ENCODE peak calls at places on chromosomes 1 and 21, in six cellular contexts. N is cardiac fibroblast, A is ovary, H is uterus, I is progenitor cell of endocrine pancreas, K is H1. W is an unnamed sample.

GRCh38 chr1:170670751-170671628 is 7.1 kb downstream of the PRRX1 start:
- DNase-seq in N (peak), A (peak), H (peak), I (peak), K (no peak), W (no peak)

GRCh38 chr21:46130721-46131720 is 24.4 kb downstream of the FTCD start:
- DNase-seq in N (peak), A (no peak), H (no peak), I (no peak), K (no peak), W (no peak)

GRCh38 chr1:162171078-162171477 is 101.6 kb downstream of the NOS1AP start:
- DNase-seq in N (peak), A (no peak), H (no peak), I (no peak), K (no peak), W (no peak)

GRCh38 chr1:1291611-1292441 is 11.6 kb downstream of the SCNN1D start:
- DNase-seq in N (peak), A (peak), H (peak), I (peak), K (no peak), W (peak)

GRCh38 chr1:234840843-234841242 is 230.9 kb upstream of the IRF2BP2 start:
- DNase-seq in N (no peak), A (no peak), H (no peak), I (no peak), K (no peak), W (no peak)

GRCh38 chr21:44370771-44371410 is 17.5 kb downstream of the TRPM2 start:
- DNase-seq in N (no peak), A (peak), H (no peak), I (no peak), K (no peak), W (no peak)

GRCh38 chr1:234901491-234902049 is 227.1 kb downstream of the TOMM20 start:
- DNase-seq in N (no peak), A (no peak), H (no peak), I (no peak), K (no peak), W (no peak)

GRCh38 chr21:45080639-45081414 is 6.4 kb downstream of the ADARB1 start:
- DNase-seq in N (peak), A (no peak), H (peak), I (no peak), K (no peak), W (peak)

GRCh38 chr21:17775431-17776126 is 43.6 kb downstream of the C21orf91 start:
- DNase-seq in N (no peak), A (no peak), H (no peak), I (no peak), K (no peak), W (no peak)

GRCh38 chr1:64920936-64921589 is 45.3 kb downstream of the JAK1 start:
- DNase-seq in N (peak), A (no peak), H (no peak), I (no peak), K (no peak), W (no peak)

GRCh38 chr1:94542088-94542671 is 621 bp upstream of the F3 start:
- DNase-seq in N (peak), A (peak), H (peak), I (no peak), K (no peak), W (no peak)

GRCh38 chr1:228062812-228063211 is 19.7 kb upstream of the ARF1 start:
- DNase-seq in N (no peak), A (no peak), H (no peak), I (no peak), K (no peak), W (no peak)

GRCh38 chr21:46598563-46599250 is 6.2 kb downstream of the S100B start:
- DNase-seq in N (no peak), A (peak), H (no peak), I (no peak), K (no peak), W (no peak)

DNA sequence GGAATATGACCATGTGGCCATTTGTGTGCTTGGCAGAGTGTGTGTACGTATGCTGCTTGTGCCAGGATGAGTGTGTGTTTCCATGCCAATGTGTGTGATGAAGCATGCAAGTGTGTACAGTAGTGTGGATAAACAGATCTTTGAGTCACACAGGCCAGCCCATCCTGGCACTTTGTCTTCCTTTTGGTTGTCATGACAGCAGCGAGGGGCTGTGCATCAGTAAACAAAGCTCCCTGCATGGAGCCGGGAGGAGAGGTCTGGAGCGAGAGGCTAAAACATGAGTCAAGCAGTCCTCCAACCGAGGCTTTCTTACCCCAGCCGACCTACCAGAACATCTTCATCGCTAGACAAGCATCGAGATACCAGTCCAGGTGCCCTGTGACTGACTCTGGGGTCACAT is 221.2 kb downstream of the CACNA1E start:
- DNase-seq in N (no peak), A (no peak), H (no peak), I (no peak), K (no peak), W (no peak)
- TF ChIP-seq CTCF in N (no peak), A (no peak), H (no peak), I (no peak), K (no peak), W (no peak)

DNA sequence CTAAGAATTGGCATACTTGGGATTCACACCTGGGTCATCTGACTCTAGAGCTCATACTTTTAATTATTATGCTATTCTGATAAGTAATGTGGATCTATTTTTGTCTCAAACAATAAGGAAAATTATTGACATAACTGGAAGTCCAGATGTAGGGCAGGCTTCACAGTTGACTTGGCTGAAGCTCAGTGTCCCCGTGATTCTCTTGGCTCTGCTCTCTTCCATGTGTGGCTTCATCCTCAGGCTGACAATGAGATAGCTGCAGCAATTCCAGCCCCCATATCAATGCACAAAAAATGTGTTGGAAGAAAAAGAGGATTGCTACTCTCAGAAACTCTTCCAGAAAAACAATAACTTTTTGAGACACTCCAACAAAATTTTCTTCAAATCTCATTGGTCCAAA is 23.8 kb downstream of the HSD11B1 start:
- DNase-seq in N (no peak), A (no peak), H (no peak), I (no peak), K (no peak), W (no peak)
- TF ChIP-seq CTCF in N (no peak), A (no peak), H (no peak), I (no peak), K (no peak), W (no peak)

GRCh38 chr1:221039616-221040015 is 160.4 kb downstream of the HLX start:
- DNase-seq in N (peak), A (no peak), H (no peak), I (no peak), K (peak), W (peak)
- TF ChIP-seq CTCF in N (no peak), A (no peak), H (no peak), I (no peak), K (no peak), W (no peak)

DNA sequence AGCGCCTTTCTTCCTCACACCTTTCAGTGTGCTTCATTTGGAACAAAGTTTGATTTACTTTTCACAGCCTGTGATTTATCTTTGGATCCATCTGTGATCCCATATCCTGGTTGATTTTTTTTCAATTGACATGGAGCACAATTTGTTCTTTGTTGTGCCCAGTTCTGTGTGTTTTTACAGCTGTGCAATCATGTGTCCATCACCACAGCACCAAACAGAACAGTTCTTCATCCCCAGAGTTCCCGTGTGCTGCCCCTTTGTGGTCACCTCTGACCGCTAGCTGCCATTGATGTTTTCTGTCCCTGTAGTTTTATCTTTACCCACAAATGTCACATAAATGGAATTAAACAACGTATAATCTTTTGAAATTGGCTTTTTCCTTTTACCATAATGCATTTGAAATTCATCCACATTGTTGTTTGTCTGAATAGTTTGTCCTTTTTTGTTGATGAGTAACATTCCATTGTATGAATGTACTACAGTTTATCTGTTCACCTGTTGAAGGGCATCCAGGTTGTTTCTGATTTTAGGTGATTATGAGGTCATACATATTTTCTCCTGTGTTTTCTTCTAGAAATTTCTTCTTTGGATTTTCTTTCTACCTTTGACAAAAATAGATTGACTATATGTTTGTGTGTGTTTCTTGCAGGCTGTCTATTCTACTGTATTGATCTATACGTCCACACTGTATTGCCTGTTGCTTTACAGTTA is 17.4 kb downstream of the MIGA1 start:
- DNase-seq in N (no peak), A (no peak), H (no peak), I (no peak), K (no peak), W (no peak)
- TF ChIP-seq CTCF in N (no peak), A (no peak), H (no peak), I (no peak), K (peak), W (no peak)

GRCh38 chr1:39949891-39950290 is 5.1 kb upstream of the MFSD2A start:
- DNase-seq in N (no peak), A (no peak), H (no peak), I (no peak), K (no peak), W (no peak)
- TF ChIP-seq CTCF in N (no peak), A (no peak), H (no peak), I (no peak), K (no peak), W (no peak)

DNA sequence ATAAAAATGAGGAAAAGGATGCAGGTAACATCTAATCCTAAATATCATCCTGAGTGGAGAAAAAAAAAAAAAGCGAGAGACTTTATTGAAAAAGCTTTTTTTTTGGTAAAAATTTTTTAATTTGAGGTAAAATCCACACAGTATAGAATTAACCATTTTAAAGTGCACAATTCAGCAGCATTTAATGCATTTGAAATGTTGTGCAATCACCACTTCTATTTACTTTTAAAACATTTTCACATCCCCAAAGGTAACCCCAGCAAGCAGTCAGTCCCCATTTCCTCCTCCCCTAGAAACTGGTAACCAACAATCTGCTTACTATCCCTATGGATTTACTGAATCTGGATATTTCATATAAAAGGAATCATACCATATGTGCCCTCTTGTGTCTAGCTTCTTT is 166.7 kb downstream of the TTLL7 start:
- DNase-seq in N (no peak), A (no peak), H (no peak), I (no peak), K (no peak), W (no peak)
- TF ChIP-seq CTCF in N (no peak), A (no peak), H (no peak), I (no peak), K (no peak), W (no peak)